ENCODE peak calls at places on chromosomes 1 and 21, in four cellular contexts. One of them, this sample, is unnamed.

GRCh38 chr1:246566808-246567154 is 525 bp downstream of the CNST start:
- DNase-seq in HCT116: no peak
- DNase-seq in GM13977: peak; percentile 38
- DNase-seq in RWPE1: peak; percentile 46
- DNase-seq in this sample: peak; percentile 48

GRCh38 chr21:28771790-28772501 is 220.7 kb downstream of the LTN1 start:
- DNase-seq in GM13977: no peak
- DNase-seq in RWPE1: no peak
- DNase-seq in HCT116: no peak
- DNase-seq in this sample: no peak

GRCh38 chr1:29934255-29934654 is 697.9 kb downstream of the PTPRU start:
- DNase-seq in RWPE1: no peak
- DNase-seq in HCT116: no peak
- DNase-seq in GM13977: no peak
- DNase-seq in this sample: no peak

GRCh38 chr1:117783586-117784396 is 145.6 kb downstream of the GDAP2 start:
- DNase-seq in GM13977: no peak
- DNase-seq in RWPE1: no peak
- DNase-seq in HCT116: no peak
- DNase-seq in this sample: no peak

GRCh38 chr21:34227386-34227852 is 136.4 kb upstream of the KCNE2 start:
- DNase-seq in RWPE1: no peak
- DNase-seq in GM13977: no peak
- DNase-seq in HCT116: no peak
- DNase-seq in this sample: no peak

GRCh38 chr1:88662723-88663122 is 21.4 kb upstream of the PKN2 start:
- DNase-seq in HCT116: no peak
- DNase-seq in GM13977: no peak
- DNase-seq in RWPE1: no peak
- DNase-seq in this sample: no peak

GRCh38 chr21:43361493-43362296 is 65.2 kb downstream of the SIK1 start:
- DNase-seq in GM13977: peak; percentile 63
- DNase-seq in RWPE1: peak; percentile 86
- DNase-seq in HCT116: no peak
- DNase-seq in this sample: peak; percentile 74

GRCh38 chr1:183096889-183097288 is 73.7 kb downstream of the LAMC1 start:
- DNase-seq in HCT116: no peak
- DNase-seq in GM13977: no peak
- DNase-seq in RWPE1: no peak
- DNase-seq in this sample: no peak

GRCh38 chr21:37565530-37566223 is 199.1 kb downstream of the DYRK1A start:
- DNase-seq in GM13977: no peak
- DNase-seq in RWPE1: no peak
- DNase-seq in HCT116: no peak
- DNase-seq in this sample: no peak

GRCh38 chr21:31721381-31721780 is 10.5 kb downstream of the SCAF4 start:
- DNase-seq in HCT116: no peak
- DNase-seq in GM13977: no peak
- DNase-seq in RWPE1: no peak
- DNase-seq in this sample: no peak

GRCh38 chr1:243718893-243719292 is 131.2 kb downstream of the AKT3 start:
- DNase-seq in RWPE1: peak; percentile 84
- DNase-seq in HCT116: no peak
- DNase-seq in GM13977: no peak
- DNase-seq in this sample: no peak

GRCh38 chr1:181643631-181644030 is 160.3 kb downstream of the CACNA1E start:
- DNase-seq in RWPE1: no peak
- DNase-seq in GM13977: peak; percentile 28
- DNase-seq in HCT116: no peak
- DNase-seq in this sample: peak; percentile 16

GRCh38 chr1:100115524-100115923 is 17.2 kb downstream of the SASS6 start:
- DNase-seq in GM13977: no peak
- DNase-seq in HCT116: no peak
- DNase-seq in RWPE1: no peak
- DNase-seq in this sample: no peak

GRCh38 chr1:147892216-147892615 is 10.4 kb upstream of the GJA8 start:
- DNase-seq in HCT116: peak; percentile 18
- DNase-seq in RWPE1: no peak
- DNase-seq in GM13977: no peak
- DNase-seq in this sample: no peak

GRCh38 chr1:32736812-32737791 is 34.5 kb upstream of the SYNC start:
- DNase-seq in RWPE1: no peak
- DNase-seq in HCT116: no peak
- DNase-seq in GM13977: no peak
- DNase-seq in this sample: no peak

GRCh38 chr1:160581970-160582369 is 2.7 kb upstream of the CD84 start:
- DNase-seq in HCT116: no peak
- DNase-seq in GM13977: no peak
- DNase-seq in RWPE1: no peak
- DNase-seq in this sample: no peak

GRCh38 chr1:74790453-74790852 is 57.5 kb downstream of the TYW3 start:
- DNase-seq in RWPE1: no peak
- DNase-seq in HCT116: no peak
- DNase-seq in GM13977: no peak
- DNase-seq in this sample: no peak

GRCh38 chr1:26861286-26861701 is 1.7 kb upstream of the SFN start:
- DNase-seq in RWPE1: no peak
- DNase-seq in HCT116: peak; percentile 54
- DNase-seq in GM13977: no peak
- DNase-seq in this sample: no peak

GRCh38 chr1:153505576-153505975 is 30.2 kb downstream of the S100A6 start:
- DNase-seq in RWPE1: no peak
- DNase-seq in GM13977: no peak
- DNase-seq in HCT116: no peak
- DNase-seq in this sample: no peak

GRCh38 chr1:41784516-41785279 is 134.0 kb downstream of the HIVEP3 start:
- DNase-seq in HCT116: no peak
- DNase-seq in RWPE1: no peak
- DNase-seq in GM13977: no peak
- DNase-seq in this sample: no peak

GRCh38 chr1:145961425-145962156 is 2.8 kb downstream of the ANKRD34A start:
- DNase-seq in GM13977: peak; percentile 45
- DNase-seq in HCT116: no peak
- DNase-seq in RWPE1: peak; percentile 19
- DNase-seq in this sample: peak; percentile 53

GRCh38 chr1:54227091-54227602 is 27.2 kb downstream of the MRPL37 start:
- DNase-seq in RWPE1: peak; percentile 30
- DNase-seq in HCT116: peak; percentile 48
- DNase-seq in GM13977: no peak
- DNase-seq in this sample: no peak

GRCh38 chr1:26697978-26698849 is 2.4 kb downstream of the ARID1A start:
- DNase-seq in RWPE1: peak; percentile 92
- DNase-seq in GM13977: peak; percentile 81
- DNase-seq in HCT116: peak; percentile 80
- DNase-seq in this sample: peak; percentile 78

GRCh38 chr1:28369225-28369517 is 369 bp upstream of the PHACTR4 start:
- DNase-seq in GM13977: no peak
- DNase-seq in HCT116: no peak
- DNase-seq in RWPE1: no peak
- DNase-seq in this sample: no peak

GRCh38 chr1:28369518-28370219 is at the start of gene PHACTR4:
- DNase-seq in HCT116: peak; percentile 92
- DNase-seq in GM13977: peak; percentile 93
- DNase-seq in RWPE1: peak; percentile 96
- DNase-seq in this sample: peak; percentile 94

GRCh38 chr1:28374297-28374696 is 4.8 kb downstream of the PHACTR4 start:
- DNase-seq in GM13977: no peak
- DNase-seq in RWPE1: peak; percentile 59
- DNase-seq in HCT116: no peak
- DNase-seq in this sample: no peak

GRCh38 chr1:28371011-28371378 is 1.5 kb downstream of the PHACTR4 start:
- DNase-seq in GM13977: no peak
- DNase-seq in HCT116: no peak
- DNase-seq in RWPE1: no peak
- DNase-seq in this sample: no peak

GRCh38 chr1:28370220-28371010 is 875 bp downstream of the PHACTR4 start:
- DNase-seq in HCT116: no peak
- DNase-seq in GM13977: peak; percentile 62
- DNase-seq in RWPE1: no peak
- DNase-seq in this sample: peak; percentile 60
- TF ChIP-seq CTCF in HCT116: no peak
- TF ChIP-seq CTCF in GM13977: no peak
- TF ChIP-seq CTCF in RWPE1: no peak
- TF ChIP-seq CTCF in this sample: no peak

GRCh38 chr1:98323906-98324358 is 337.6 kb upstream of the SNX7 start:
- DNase-seq in HCT116: peak; percentile 87
- DNase-seq in RWPE1: peak; percentile 72
- DNase-seq in GM13977: no peak
- DNase-seq in this sample: no peak

GRCh38 chr1:98322966-98323365 is 338.6 kb upstream of the SNX7 start:
- DNase-seq in RWPE1: peak; percentile 46
- DNase-seq in HCT116: no peak
- DNase-seq in GM13977: no peak
- DNase-seq in this sample: no peak

GRCh38 chr1:98325646-98326441 is 335.7 kb upstream of the SNX7 start:
- DNase-seq in RWPE1: peak; percentile 26
- DNase-seq in GM13977: no peak
- DNase-seq in HCT116: peak; percentile 57
- DNase-seq in this sample: no peak

GRCh38 chr1:98321191-98321590 is 340.3 kb upstream of the SNX7 start:
- DNase-seq in GM13977: no peak
- DNase-seq in RWPE1: no peak
- DNase-seq in HCT116: no peak
- DNase-seq in this sample: no peak

DNA sequence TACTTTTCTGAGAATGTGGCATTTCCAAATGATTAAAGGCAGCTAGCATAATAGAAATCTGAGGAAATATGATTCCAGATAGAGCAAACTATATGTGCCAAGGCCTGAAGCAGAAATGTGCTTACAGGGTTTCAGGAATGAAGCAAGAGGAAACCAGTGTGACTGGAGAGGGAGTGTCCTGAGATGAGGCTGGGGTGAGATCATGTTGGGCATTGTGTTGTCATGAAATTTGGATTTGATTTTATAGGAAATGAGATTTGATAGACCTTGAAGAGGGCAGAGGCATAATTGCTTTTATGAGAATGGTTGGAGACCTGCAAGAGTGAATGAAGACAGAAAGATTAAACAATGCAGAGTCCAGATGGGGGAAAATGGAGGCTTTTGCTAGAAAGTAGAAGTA is 338.1 kb upstream of the SNX7 start:
- DNase-seq in RWPE1: peak; percentile 77
- DNase-seq in HCT116: peak; percentile 39
- DNase-seq in GM13977: no peak
- DNase-seq in this sample: no peak
- TF ChIP-seq CTCF in RWPE1: no peak
- TF ChIP-seq CTCF in HCT116: no peak
- TF ChIP-seq CTCF in GM13977: no peak
- TF ChIP-seq CTCF in this sample: no peak

DNA sequence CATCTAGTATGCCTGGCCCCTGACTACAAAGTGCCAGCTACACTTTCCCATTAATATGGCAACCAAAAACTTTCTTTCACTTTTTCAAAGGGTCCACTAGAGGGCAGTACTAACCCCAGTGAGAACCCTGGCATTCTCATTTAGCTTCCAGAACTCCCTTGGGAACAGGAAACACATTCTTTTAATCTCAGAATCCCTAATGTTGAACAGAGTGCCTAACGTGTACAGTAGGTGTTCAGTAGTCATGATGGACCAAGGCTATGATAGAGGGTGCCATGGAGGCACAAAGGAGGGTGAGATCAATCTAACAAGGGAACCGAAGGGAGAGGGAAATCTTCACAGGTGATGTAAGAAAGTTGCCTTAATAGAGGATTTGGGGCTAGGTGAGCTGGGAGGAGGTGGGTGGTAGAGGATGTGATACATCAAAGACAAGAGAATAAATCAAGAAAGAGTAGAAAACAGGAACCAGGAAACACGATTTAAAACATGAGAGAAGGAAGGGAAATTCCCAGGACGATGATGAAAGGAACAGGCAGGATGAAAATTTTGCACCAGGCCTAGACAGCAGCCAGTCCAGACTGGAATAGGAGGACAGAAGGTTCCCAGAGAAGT is 41.5 kb downstream of the NSL1 start:
- DNase-seq in RWPE1: peak; percentile 61
- DNase-seq in GM13977: peak; percentile 20
- DNase-seq in HCT116: peak; percentile 44
- DNase-seq in this sample: peak; percentile 27
- TF ChIP-seq CTCF in RWPE1: peak; percentile 69
- TF ChIP-seq CTCF in GM13977: peak; percentile 48
- TF ChIP-seq CTCF in HCT116: peak; percentile 81
- TF ChIP-seq CTCF in this sample: peak; percentile 12

DNA sequence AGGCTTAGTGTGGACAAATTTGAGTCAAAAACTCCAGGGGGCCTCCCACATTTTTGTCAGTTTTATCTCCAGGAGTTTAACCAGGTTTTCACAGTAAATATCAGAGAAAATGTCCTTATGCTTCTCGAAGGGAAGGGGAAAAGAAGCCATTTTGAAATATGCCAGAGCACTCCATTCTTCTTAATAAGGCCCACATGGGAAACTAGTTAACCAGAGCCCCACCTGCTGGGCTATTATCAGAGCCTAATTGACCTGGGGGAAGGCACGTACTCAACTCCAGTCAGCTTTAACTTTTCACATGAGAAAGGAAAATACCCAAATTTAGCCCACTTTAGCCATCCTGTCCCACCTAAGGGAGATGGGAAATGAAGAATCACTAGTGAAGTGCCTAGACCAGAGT is 296.3 kb downstream of the PTBP2 start:
- DNase-seq in GM13977: no peak
- DNase-seq in RWPE1: no peak
- DNase-seq in HCT116: no peak
- DNase-seq in this sample: no peak
- TF ChIP-seq CTCF in GM13977: no peak
- TF ChIP-seq CTCF in RWPE1: no peak
- TF ChIP-seq CTCF in HCT116: peak; percentile 12
- TF ChIP-seq CTCF in this sample: no peak

GRCh38 chr1:179251675-179252074 is 22.2 kb upstream of the ABL2 start:
- DNase-seq in GM13977: no peak
- DNase-seq in RWPE1: peak; percentile 27
- DNase-seq in HCT116: no peak
- DNase-seq in this sample: peak; percentile 26
- TF ChIP-seq CTCF in GM13977: peak; percentile 41
- TF ChIP-seq CTCF in RWPE1: peak; percentile 21
- TF ChIP-seq CTCF in HCT116: peak; percentile 41
- TF ChIP-seq CTCF in this sample: no peak

GRCh38 chr21:44876849-44877575 is 3.5 kb upstream of the PTTG1IP start:
- DNase-seq in HCT116: no peak
- DNase-seq in RWPE1: no peak
- DNase-seq in GM13977: no peak
- DNase-seq in this sample: no peak

GRCh38 chr21:44873356-44874239 is at the start of gene PTTG1IP:
- DNase-seq in RWPE1: peak; percentile 100
- DNase-seq in GM13977: peak; percentile 100
- DNase-seq in HCT116: peak; percentile 86
- DNase-seq in this sample: peak; percentile 100

GRCh38 chr21:44874497-44875331 is 1.2 kb upstream of the PTTG1IP start:
- DNase-seq in GM13977: peak; percentile 52
- DNase-seq in HCT116: no peak
- DNase-seq in RWPE1: no peak
- DNase-seq in this sample: no peak

GRCh38 chr21:44874240-44874496 is 678 bp upstream of the PTTG1IP start:
- DNase-seq in HCT116: no peak
- DNase-seq in GM13977: no peak
- DNase-seq in RWPE1: no peak
- DNase-seq in this sample: no peak

GRCh38 chr21:44875341-44875740 is 1.9 kb upstream of the PTTG1IP start:
- DNase-seq in GM13977: no peak
- DNase-seq in HCT116: no peak
- DNase-seq in RWPE1: no peak
- DNase-seq in this sample: no peak
- TF ChIP-seq CTCF in GM13977: peak; percentile 16
- TF ChIP-seq CTCF in HCT116: no peak
- TF ChIP-seq CTCF in RWPE1: peak; percentile 47
- TF ChIP-seq CTCF in this sample: no peak

This sample was measured in GM20000.